ENCODE peak calls at places on chromosomes 7 and 10, in four cellular contexts. One of them, this sample, is unnamed.

GRCh38 chr7:28592861-28593260 is 180.5 kb downstream of the CREB5 start:
- DNase-seq in keratinocyte: no peak
- DNase-seq in dorsolateral prefrontal cortex: no peak
- DNase-seq in occipital lobe: no peak
- DNase-seq in this sample: no peak

GRCh38 chr7:2004841-2005351 is 227.8 kb downstream of the MAD1L1 start:
- DNase-seq in occipital lobe: no peak
- DNase-seq in keratinocyte: no peak
- DNase-seq in dorsolateral prefrontal cortex: peak; percentile 10
- DNase-seq in this sample: no peak

GRCh38 chr7:70752794-70753241 is 379.1 kb upstream of the GALNT17 start:
- DNase-seq in occipital lobe: no peak
- DNase-seq in keratinocyte: no peak
- DNase-seq in dorsolateral prefrontal cortex: no peak
- DNase-seq in this sample: no peak

GRCh38 chr10:117684673-117685211 is 142.2 kb downstream of the EMX2 start:
- DNase-seq in keratinocyte: no peak
- DNase-seq in occipital lobe: no peak
- DNase-seq in dorsolateral prefrontal cortex: no peak
- DNase-seq in this sample: no peak

GRCh38 chr7:289209-289755 is 688 bp upstream of the FOXL3 start:
- DNase-seq in dorsolateral prefrontal cortex: no peak
- DNase-seq in occipital lobe: no peak
- DNase-seq in keratinocyte: no peak
- DNase-seq in this sample: no peak

GRCh38 chr7:83347836-83348482 is 185.3 kb upstream of the PCLO start:
- DNase-seq in dorsolateral prefrontal cortex: no peak
- DNase-seq in occipital lobe: no peak
- DNase-seq in keratinocyte: no peak
- DNase-seq in this sample: no peak

GRCh38 chr7:142883571-142884284 is 1.8 kb downstream of the TRPV6 start:
- DNase-seq in keratinocyte: no peak
- DNase-seq in occipital lobe: no peak
- DNase-seq in dorsolateral prefrontal cortex: no peak
- DNase-seq in this sample: no peak

GRCh38 chr7:2527505-2528464 is 8.2 kb downstream of the LFNG start:
- DNase-seq in dorsolateral prefrontal cortex: no peak
- DNase-seq in keratinocyte: no peak
- DNase-seq in occipital lobe: no peak
- DNase-seq in this sample: peak; percentile 39

GRCh38 chr7:109190766-109191165 is 621.1 kb downstream of the DNAJB9 start:
- DNase-seq in dorsolateral prefrontal cortex: no peak
- DNase-seq in keratinocyte: no peak
- DNase-seq in occipital lobe: no peak
- DNase-seq in this sample: no peak

GRCh38 chr7:27254625-27255024 is 12.0 kb downstream of the EVX1 start:
- DNase-seq in keratinocyte: no peak
- DNase-seq in occipital lobe: no peak
- DNase-seq in dorsolateral prefrontal cortex: no peak
- DNase-seq in this sample: no peak

GRCh38 chr10:119701861-119702260 is 24.0 kb upstream of the INPP5F start:
- DNase-seq in occipital lobe: no peak
- DNase-seq in keratinocyte: no peak
- DNase-seq in dorsolateral prefrontal cortex: no peak
- DNase-seq in this sample: no peak

GRCh38 chr10:95276367-95277200 is 14.2 kb downstream of the PDLIM1 start:
- DNase-seq in dorsolateral prefrontal cortex: no peak
- DNase-seq in occipital lobe: no peak
- DNase-seq in keratinocyte: no peak
- DNase-seq in this sample: no peak

GRCh38 chr10:69489506-69490090 is 38.3 kb downstream of the TSPAN15 start:
- DNase-seq in keratinocyte: no peak
- DNase-seq in dorsolateral prefrontal cortex: no peak
- DNase-seq in occipital lobe: no peak
- DNase-seq in this sample: no peak

GRCh38 chr7:107501593-107501992 is 31.7 kb downstream of the GPR22 start:
- DNase-seq in dorsolateral prefrontal cortex: no peak
- DNase-seq in keratinocyte: no peak
- DNase-seq in occipital lobe: no peak
- DNase-seq in this sample: peak; percentile 2

GRCh38 chr10:1404953-1405260 is 332.4 kb downstream of the ADARB2 start:
- DNase-seq in occipital lobe: no peak
- DNase-seq in dorsolateral prefrontal cortex: no peak
- DNase-seq in keratinocyte: no peak
- DNase-seq in this sample: no peak

GRCh38 chr7:159141159-159141558 is 3.5 kb downstream of the VIPR2 start:
- DNase-seq in dorsolateral prefrontal cortex: no peak
- DNase-seq in keratinocyte: no peak
- DNase-seq in occipital lobe: no peak
- DNase-seq in this sample: no peak

This sample was measured in T follicular helper cell.